ENCODE peak calls at places on chromosome 13, in four cellular contexts. I, U, V and W are unnamed samples. For H3K9me3, the result is how much of the 10 kb centered on the place peaks cover.

GRCh38 chr13:95083758-95084157 is 217.5 kb downstream of the ABCC4 start:
- DNase-seq in I (no peak), U (peak), V (no peak), W (no peak)

GRCh38 chr13:108086678-108087077 is 128.7 kb downstream of the LIG4 start:
- DNase-seq in I (no peak), U (peak), V (no peak), W (no peak)

GRCh38 chr13:108734676-108735075 is 105.3 kb downstream of the MYO16 start:
- DNase-seq in I (no peak), U (no peak), V (no peak), W (no peak)

GRCh38 chr13:29594710-29595379 is 643 bp downstream of the SLC7A1 start:
- DNase-seq in I (peak), U (peak), V (peak), W (peak)

GRCh38 chr13:71867101-71867814 is at the start of gene DACH1:
- DNase-seq in I (peak), U (no peak), V (peak), W (peak)

GRCh38 chr13:20940083-20940482 is 37.5 kb upstream of the XPO4 start:
- DNase-seq in I (no peak), U (peak), V (no peak), W (no peak)

GRCh38 chr13:26216042-26216441 is 6.1 kb downstream of the RNF6 start:
- DNase-seq in I (no peak), U (no peak), V (no peak), W (no peak)

GRCh38 chr13:27919299-27919933 is 384 bp upstream of the PDX1 start:
- DNase-seq in I (no peak), U (no peak), V (no peak), W (no peak)

GRCh38 chr13:78194904-78195639 is 276.4 kb upstream of the EDNRB start:
- DNase-seq in I (no peak), U (no peak), V (no peak), W (no peak)

GRCh38 chr13:45481688-45482087 is 16.9 kb downstream of the COG3 start:
- DNase-seq in I (no peak), U (no peak), V (no peak), W (no peak)

GRCh38 chr13:23674795-23675640 is 104.8 kb downstream of the TNFRSF19 start:
- DNase-seq in I (no peak), U (peak), V (no peak), W (no peak)

GRCh38 chr13:102774210-102774560 is 599 bp upstream of the TEX30 start:
- DNase-seq in I (peak), U (no peak), V (peak), W (no peak)

GRCh38 chr13:102571075-102571474 is 25.7 kb upstream of the TPP2 start:
- DNase-seq in I (no peak), U (no peak), V (no peak), W (no peak)

GRCh38 chr13:46213242-46213641 is 1.5 kb downstream of the LRRC63 start:
- DNase-seq in I (no peak), U (no peak), V (no peak), W (no peak)

GRCh38 chr13:49669735-49670309 is 21.5 kb downstream of the EBPL start:
- DNase-seq in I (peak), U (peak), V (peak), W (no peak)

GRCh38 chr13:93477238-93477637 is 250.6 kb downstream of the GPC6 start:
- DNase-seq in I (no peak), U (no peak), V (no peak), W (no peak)

GRCh38 chr13:44437356-44438233 is 64.0 kb downstream of the SERP2 start:
- DNase-seq in I (no peak), U (no peak), V (no peak), W (peak)

GRCh38 chr13:61463027-61463426 is 47.4 kb upstream of the PCDH20 start:
- DNase-seq in I (no peak), U (no peak), V (no peak), W (no peak)

GRCh38 chr13:23679214-23679613 is 109.0 kb downstream of the TNFRSF19 start:
- DNase-seq in I (no peak), U (no peak), V (no peak), W (no peak)

GRCh38 chr13:85266771-85267170 is 532.4 kb downstream of the SLITRK6 start:
- DNase-seq in I (no peak), U (no peak), V (no peak), W (no peak)

GRCh38 chr13:101624210-101624922 is 171.9 kb downstream of the ITGBL1 start:
- DNase-seq in I (no peak), U (no peak), V (no peak), W (no peak)

GRCh38 chr13:80454245-80454644 is 113.3 kb upstream of the SPRY2 start:
- DNase-seq in I (no peak), U (no peak), V (no peak), W (no peak)

GRCh38 chr13:87444135-87444534 is 227.0 kb upstream of the SLITRK5 start:
- DNase-seq in I (no peak), U (no peak), V (no peak), W (no peak)

GRCh38 chr13:64369121-64369520 is 2861.0 kb downstream of the PCDH9 start:
- DNase-seq in I (no peak), U (no peak), V (no peak), W (no peak)
- H3K4me3 ChIP-seq in I (no peak), U (no peak), V (no peak), W (no peak)

GRCh38 chr13:110343241-110343865 is 36.3 kb downstream of the COL4A2 start:
- DNase-seq in I (peak), U (no peak), V (no peak), W (no peak)
- H3K27ac ChIP-seq in I (peak), U (no peak), V (no peak), W (no peak)

DNA sequence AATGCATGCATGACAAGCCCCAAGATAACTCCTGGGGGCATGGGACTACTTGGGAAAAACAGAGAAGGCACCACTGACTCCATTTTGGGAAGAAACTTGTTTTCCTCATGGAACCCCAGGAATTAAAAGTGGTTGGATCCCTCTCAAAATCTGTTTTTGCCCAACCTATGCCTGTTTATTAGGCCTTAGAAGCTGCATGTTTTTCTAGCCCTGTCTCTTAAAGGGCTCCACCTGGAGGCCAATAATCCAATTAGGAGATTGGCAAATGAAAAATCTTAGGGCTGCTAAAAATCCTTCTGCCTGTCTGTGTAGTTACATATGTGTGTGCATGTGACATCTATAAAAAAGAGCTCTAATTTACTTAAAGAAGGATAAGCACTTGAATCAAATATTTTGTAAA is 26.9 kb downstream of the MED4 start:
- DNase-seq in I (no peak), U (no peak), V (no peak), W (no peak)
- H3K9me3 ChIP-seq in I (under half), U (under half), V (under half), W (under half)

GRCh38 chr13:99956473-99957349 is 14.9 kb downstream of the ZIC5 start:
- DNase-seq in I (no peak), U (no peak), V (no peak), W (no peak)
- H3K4me3 ChIP-seq in I (no peak), U (no peak), V (peak), W (no peak)

GRCh38 chr13:19606737-19607136 is 26.7 kb upstream of the MPHOSPH8 start:
- DNase-seq in I (no peak), U (no peak), V (no peak), W (no peak)
- H3K27ac ChIP-seq in I (no peak), U (no peak), V (no peak), W (no peak)

GRCh38 chr13:113838711-113839201 is 25.1 kb downstream of the GAS6 start:
- DNase-seq in I (no peak), U (no peak), V (peak), W (no peak)

GRCh38 chr13:113835461-113836274 is 28.2 kb downstream of the GAS6 start:
- DNase-seq in I (peak), U (peak), V (peak), W (no peak)

GRCh38 chr13:113839536-113840204 is 24.2 kb downstream of the GAS6 start:
- DNase-seq in I (no peak), U (no peak), V (peak), W (no peak)

GRCh38 chr13:113836917-113837553 is 26.8 kb downstream of the GAS6 start:
- DNase-seq in I (peak), U (peak), V (peak), W (no peak)

DNA sequence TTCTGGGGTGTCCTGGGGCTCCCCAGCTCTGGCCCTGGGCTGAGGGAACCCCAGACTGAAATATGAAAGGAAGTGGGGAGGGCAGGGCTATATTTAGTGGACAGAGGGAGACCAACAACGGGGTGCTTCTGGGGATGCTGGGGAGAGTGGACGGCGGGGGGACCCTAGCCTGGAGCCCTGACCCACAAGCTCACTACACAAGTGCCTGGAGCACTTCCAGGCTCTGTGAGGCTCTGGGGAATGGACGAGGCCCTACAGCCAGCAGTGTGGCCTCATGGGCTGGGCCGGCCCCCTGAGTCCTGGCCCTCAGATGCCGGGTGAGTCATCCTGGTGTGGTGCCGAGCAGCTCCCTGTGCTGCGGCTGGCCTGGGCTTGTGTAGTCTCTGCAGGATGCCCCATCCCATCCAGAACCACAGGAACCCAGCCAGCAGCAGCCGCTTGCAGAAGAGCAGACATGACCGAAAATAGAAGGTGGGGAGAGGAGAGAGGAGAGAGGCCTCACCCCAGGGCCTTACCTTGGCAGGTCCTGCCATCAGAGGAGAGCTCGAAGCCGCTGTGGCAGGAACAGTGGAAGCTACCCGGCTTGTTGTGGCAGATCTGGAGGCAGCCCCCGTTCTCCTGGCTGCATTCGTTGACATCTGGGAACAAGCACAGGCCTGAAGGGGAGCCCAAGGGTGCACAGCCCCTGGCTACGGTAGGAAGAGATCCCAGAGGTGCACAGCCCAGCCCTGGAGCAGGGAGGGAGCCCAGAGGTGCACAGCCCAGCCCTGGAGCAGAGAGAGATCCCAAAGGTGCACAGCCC is 26.1 kb downstream of the GAS6 start:
- DNase-seq in I (peak), U (peak), V (peak), W (no peak)
- H3K9me3 ChIP-seq in I (under half), U (under half), V (under half), W (under half)

GRCh38 chr13:31944262-31945160 is 87.1 kb upstream of the FRY start:
- DNase-seq in I (no peak), U (no peak), V (no peak), W (no peak)

GRCh38 chr13:31947105-31947504 is 84.5 kb upstream of the FRY start:
- DNase-seq in I (no peak), U (no peak), V (no peak), W (no peak)

GRCh38 chr13:31945202-31945978 is 86.2 kb upstream of the FRY start:
- DNase-seq in I (peak), U (no peak), V (peak), W (no peak)

GRCh38 chr13:31947506-31947905 is 84.1 kb upstream of the FRY start:
- DNase-seq in I (no peak), U (no peak), V (no peak), W (no peak)

GRCh38 chr13:31946091-31946770 is 85.3 kb upstream of the FRY start:
- DNase-seq in I (no peak), U (no peak), V (no peak), W (no peak)
- H3K4me3 ChIP-seq in I (no peak), U (peak), V (peak), W (no peak)